ENCODE peak calls at places on chromosomes 12 and 14, in nine cellular contexts. P is stimulated activated CD8-positive, alpha-beta memory T cell treated with anti-CD3 and anti-CD28 coated beads, Interleukin-4, amount 100 ng/mL, for 24 hours; W is activated naive CD8-positive, alpha-beta T cell treated with anti-CD3 and anti-CD28 coated beads, Interleukin-2, amount 50 U/mL, for 24 hours; B is NCI-H2107; G is activated effector memory CD4-positive, alpha-beta T cell treated with Interleukin-2 at 50 U/mL for 16 hours; H is bronchial epithelial cell; N is RPMI7951; A is PC-3; V is IMR-90. O is an unnamed sample.

GRCh38 chr14:60970146-60970545 is 10.7 kb downstream of the TRMT5 start:
- DNase-seq in P (no peak), W (no peak), B (no peak), G (no peak), H (peak), N (no peak), A (no peak), V (no peak), O (no peak)

GRCh38 chr12:89351489-89352241 is 636 bp downstream of the DUSP6 start:
- DNase-seq in P (no peak), W (peak), B (no peak), G (peak), H (no peak), N (peak), A (no peak), V (peak), O (no peak)

GRCh38 chr12:124862768-124863408 is 776 bp downstream of the SCARB1 start:
- DNase-seq in P (no peak), W (peak), B (no peak), G (peak), H (peak), N (peak), A (peak), V (no peak), O (no peak)

GRCh38 chr14:53663709-53664108 is 292.9 kb downstream of the BMP4 start:
- DNase-seq in P (no peak), W (no peak), B (no peak), G (no peak), H (no peak), N (peak), A (peak), V (peak), O (no peak)

GRCh38 chr14:70359076-70359424 is 433 bp downstream of the COX16 start:
- DNase-seq in P (no peak), W (no peak), B (no peak), G (no peak), H (no peak), N (no peak), A (peak), V (no peak), O (no peak)

GRCh38 chr12:106123551-106123991 is 15.2 kb downstream of the NUAK1 start:
- DNase-seq in P (no peak), W (no peak), B (no peak), G (no peak), H (no peak), N (peak), A (peak), V (no peak), O (no peak)

GRCh38 chr14:99930420-99931274 is 134.6 kb upstream of the EVL start:
- DNase-seq in P (no peak), W (peak), B (no peak), G (no peak), H (no peak), N (no peak), A (peak), V (no peak), O (no peak)

GRCh38 chr14:68957688-68958248 is 21.3 kb downstream of the ACTN1 start:
- DNase-seq in P (no peak), W (no peak), B (no peak), G (no peak), H (no peak), N (no peak), A (no peak), V (no peak), O (no peak)

GRCh38 chr14:51419685-51420084 is 179.6 kb downstream of the TMX1 start:
- DNase-seq in P (peak), W (peak), B (no peak), G (no peak), H (no peak), N (no peak), A (no peak), V (no peak), O (no peak)

GRCh38 chr12:97650242-97650641 is 187.6 kb downstream of the RMST start:
- DNase-seq in P (no peak), W (no peak), B (no peak), G (no peak), H (peak), N (no peak), A (peak), V (no peak), O (peak)

GRCh38 chr12:66014818-66015217 is 115.7 kb downstream of the LLPH start:
- DNase-seq in P (no peak), W (no peak), B (no peak), G (no peak), H (peak), N (no peak), A (peak), V (peak), O (no peak)

GRCh38 chr12:68364893-68365725 is 32.9 kb upstream of the MDM1 start:
- DNase-seq in P (peak), W (peak), B (no peak), G (peak), H (peak), N (peak), A (peak), V (peak), O (peak)

GRCh38 chr14:55414551-55414950 is 2.9 kb upstream of the ATG14 start:
- DNase-seq in P (no peak), W (no peak), B (no peak), G (no peak), H (no peak), N (no peak), A (no peak), V (no peak), O (no peak)

GRCh38 chr12:5556033-5556614 is 124.2 kb downstream of the NTF3 start:
- DNase-seq in P (no peak), W (peak), B (no peak), G (no peak), H (peak), N (no peak), A (peak), V (no peak), O (no peak)

GRCh38 chr14:75459099-75459741 is 31.4 kb downstream of the JDP2 start:
- DNase-seq in P (no peak), W (no peak), B (no peak), G (no peak), H (no peak), N (no peak), A (no peak), V (no peak), O (no peak)

GRCh38 chr14:43116341-43116740 is 1390.7 kb downstream of the FSCB start:
- DNase-seq in P (no peak), W (no peak), B (no peak), G (no peak), H (no peak), N (no peak), A (peak), V (no peak), O (no peak)

GRCh38 chr12:66901136-66901932 is 222.5 kb upstream of the GRIP1 start:
- DNase-seq in P (no peak), W (no peak), B (no peak), G (no peak), H (peak), N (no peak), A (peak), V (no peak), O (no peak)

GRCh38 chr12:100741084-100741711 is 53.4 kb upstream of the ANO4 start:
- DNase-seq in P (no peak), W (no peak), B (no peak), G (no peak), H (peak), N (peak), A (peak), V (peak), O (no peak)

GRCh38 chr14:89349196-89350008 is 67.6 kb downstream of the FOXN3 start:
- DNase-seq in P (no peak), W (no peak), B (peak), G (no peak), H (no peak), N (no peak), A (no peak), V (no peak), O (no peak)

GRCh38 chr14:98608071-98609060 is 663.6 kb downstream of the BCL11B start:
- DNase-seq in P (no peak), W (no peak), B (no peak), G (no peak), H (no peak), N (no peak), A (no peak), V (no peak), O (no peak)

GRCh38 chr12:45121224-45121623 is 70.3 kb upstream of the DBX2 start:
- DNase-seq in P (no peak), W (no peak), B (no peak), G (no peak), H (no peak), N (no peak), A (peak), V (no peak), O (no peak)

GRCh38 chr14:81193924-81194633 is 26.7 kb downstream of the GTF2A1 start:
- DNase-seq in P (no peak), W (no peak), B (no peak), G (no peak), H (peak), N (no peak), A (peak), V (no peak), O (no peak)

GRCh38 chr12:98483621-98484455 is 31.6 kb upstream of the TMPO start:
- DNase-seq in P (no peak), W (no peak), B (no peak), G (no peak), H (no peak), N (no peak), A (no peak), V (no peak), O (no peak)

GRCh38 chr12:1811948-1812291 is 8.4 kb upstream of the LRTM2 start:
- DNase-seq in P (no peak), W (no peak), B (no peak), G (no peak), H (no peak), N (no peak), A (no peak), V (no peak), O (no peak)

GRCh38 chr12:75747572-75747995 is 236.2 kb upstream of the KRR1 start:
- DNase-seq in P (no peak), W (no peak), B (no peak), G (no peak), H (peak), N (peak), A (peak), V (peak), O (peak)

GRCh38 chr12:84658877-84659276 is 253.7 kb downstream of the SLC6A15 start:
- DNase-seq in P (no peak), W (no peak), B (no peak), G (no peak), H (no peak), N (no peak), A (no peak), V (no peak), O (no peak)

GRCh38 chr12:16359512-16360491 is 12.4 kb downstream of the MGST1 start:
- DNase-seq in P (no peak), W (peak), B (no peak), G (no peak), H (peak), N (peak), A (peak), V (peak), O (no peak)

GRCh38 chr12:130932061-130932650 is 21.6 kb upstream of the ADGRD1 start:
- DNase-seq in P (no peak), W (no peak), B (no peak), G (no peak), H (no peak), N (no peak), A (no peak), V (no peak), O (no peak)

GRCh38 chr12:115871714-115872113 is 405.8 kb downstream of the MED13L start:
- DNase-seq in P (no peak), W (no peak), B (peak), G (no peak), H (peak), N (peak), A (peak), V (peak), O (no peak)

GRCh38 chr14:54219281-54220121 is 177.3 kb upstream of the CDKN3 start:
- DNase-seq in P (no peak), W (no peak), B (no peak), G (no peak), H (no peak), N (no peak), A (no peak), V (no peak), O (no peak)

GRCh38 chr12:65881348-65881961 is 57.2 kb downstream of the HMGA2 start:
- DNase-seq in P (no peak), W (no peak), B (no peak), G (no peak), H (peak), N (peak), A (no peak), V (peak), O (no peak)

GRCh38 chr14:63493246-63493645 is 49.9 kb downstream of the PPP2R5E start:
- DNase-seq in P (no peak), W (no peak), B (peak), G (no peak), H (peak), N (peak), A (peak), V (peak), O (no peak)

GRCh38 chr12:127723236-127723635 is 543.7 kb upstream of the TMEM132C start:
- DNase-seq in P (no peak), W (no peak), B (no peak), G (no peak), H (no peak), N (no peak), A (no peak), V (no peak), O (no peak)

GRCh38 chr12:115437061-115437567 is 753.1 kb upstream of the TBX3 start:
- DNase-seq in P (no peak), W (no peak), B (no peak), G (no peak), H (no peak), N (no peak), A (no peak), V (no peak), O (no peak)

GRCh38 chr12:91974541-91974940 is 171.1 kb downstream of the BTG1 start:
- DNase-seq in P (no peak), W (no peak), B (no peak), G (no peak), H (no peak), N (no peak), A (no peak), V (peak), O (peak)

GRCh38 chr14:105247715-105248367 is 492 bp upstream of the BTBD6 start:
- DNase-seq in P (no peak), W (no peak), B (no peak), G (no peak), H (no peak), N (peak), A (no peak), V (no peak), O (no peak)

GRCh38 chr12:129119537-129119936 is 266.3 kb downstream of the GLT1D1 start:
- DNase-seq in P (no peak), W (no peak), B (no peak), G (no peak), H (no peak), N (no peak), A (no peak), V (no peak), O (no peak)

GRCh38 chr12:13071305-13072280 is 27.4 kb downstream of the FAM234B start:
- DNase-seq in P (no peak), W (no peak), B (no peak), G (no peak), H (peak), N (no peak), A (no peak), V (no peak), O (no peak)

GRCh38 chr12:62716866-62717477 is 218.0 kb downstream of the PPM1H start:
- DNase-seq in P (no peak), W (no peak), B (no peak), G (no peak), H (peak), N (no peak), A (peak), V (no peak), O (no peak)

GRCh38 chr14:30153662-30154061 is 226.0 kb upstream of the PRKD1 start:
- DNase-seq in P (no peak), W (no peak), B (no peak), G (no peak), H (no peak), N (no peak), A (no peak), V (no peak), O (no peak)

O was measured in non-pigmented ciliary epithelial cell.